ENCODE peak calls at places on chromosomes 2 and 18, in four cellular contexts. A, S, P and W are unnamed samples.

GRCh38 chr18:57984490-57985109 is 59.4 kb upstream of the NEDD4L start:
- DNase-seq in A (no peak), S (no peak), P (no peak), W (no peak)

GRCh38 chr18:7459851-7460774 is 107.0 kb upstream of the PTPRM start:
- DNase-seq in A (no peak), S (peak; percentile 11), P (no peak), W (no peak)

GRCh38 chr2:73859721-73860586 is 31.2 kb downstream of the STAMBP start:
- DNase-seq in A (no peak), S (no peak), P (no peak), W (no peak)

GRCh38 chr2:201908901-201909300 is 102.6 kb downstream of the CDK15 start:
- DNase-seq in A (no peak), S (no peak), P (no peak), W (no peak)

GRCh38 chr2:204453730-204454167 is 91.5 kb upstream of the PARD3B start:
- DNase-seq in A (no peak), S (peak; percentile 37), P (no peak), W (peak; percentile 17)

GRCh38 chr2:10387033-10387432 is 61.1 kb downstream of the ODC1 start:
- DNase-seq in A (no peak), S (no peak), P (no peak), W (no peak)

GRCh38 chr2:181594322-181594721 is 62.6 kb downstream of the CERKL start:
- DNase-seq in A (no peak), S (no peak), P (no peak), W (no peak)

GRCh38 chr2:69192176-69192945 is 179.4 kb downstream of the ANTXR1 start:
- DNase-seq in A (no peak), S (peak; percentile 65), P (no peak), W (no peak)

GRCh38 chr18:55878224-55878623 is 290.2 kb upstream of the TCF4 start:
- DNase-seq in A (no peak), S (no peak), P (no peak), W (no peak)

GRCh38 chr18:50083708-50084107 is 111.2 kb downstream of the MYO5B start:
- DNase-seq in A (no peak), S (no peak), P (no peak), W (no peak)

GRCh38 chr2:8437228-8437948 is 244.5 kb upstream of the ID2 start:
- DNase-seq in A (no peak), S (no peak), P (no peak), W (no peak)

GRCh38 chr18:56702946-56703345 is 51.8 kb downstream of the WDR7 start:
- DNase-seq in A (peak; percentile 3), S (peak; percentile 65), P (no peak), W (no peak)

GRCh38 chr2:217248312-217248935 is 388.6 kb upstream of the TNP1 start:
- DNase-seq in A (no peak), S (peak; percentile 14), P (no peak), W (no peak)

GRCh38 chr2:182023235-182023634 is 37.6 kb downstream of the PPP1R1C start:
- DNase-seq in A (no peak), S (no peak), P (no peak), W (no peak)

GRCh38 chr18:8800041-8800441 is 94.7 kb downstream of the MTCL1 start:
- DNase-seq in A (no peak), S (peak; percentile 20), P (no peak), W (no peak)

GRCh38 chr18:28735731-28736130 is 558.8 kb upstream of the CDH2 start:
- DNase-seq in A (no peak), S (no peak), P (no peak), W (no peak)

GRCh38 chr2:43121915-43122314 is 104.5 kb downstream of the ZFP36L2 start:
- DNase-seq in A (no peak), S (no peak), P (no peak), W (no peak)

GRCh38 chr2:178943745-178944144 is 106.2 kb downstream of the CCDC141 start:
- DNase-seq in A (no peak), S (no peak), P (no peak), W (no peak)

GRCh38 chr2:33395660-33396249 is 80.7 kb upstream of the RASGRP3 start:
- DNase-seq in A (no peak), S (peak; percentile 62), P (no peak), W (peak; percentile 32)

GRCh38 chr2:102051659-102052366 is 60.1 kb downstream of the IL1R2 start:
- DNase-seq in A (no peak), S (no peak), P (no peak), W (no peak)

GRCh38 chr2:135066710-135067109 is 14.6 kb downstream of the RAB3GAP1 start:
- DNase-seq in A (no peak), S (no peak), P (no peak), W (no peak)

GRCh38 chr2:130826821-130827501 is 9.8 kb upstream of the ARHGEF4 start:
- DNase-seq in A (no peak), S (no peak), P (no peak), W (no peak)

GRCh38 chr2:215879977-215880940 is 133.1 kb downstream of the MREG start:
- DNase-seq in A (no peak), S (no peak), P (no peak), W (no peak)

GRCh38 chr18:62370386-62370785 is 45.3 kb downstream of the TNFRSF11A start:
- DNase-seq in A (no peak), S (no peak), P (no peak), W (no peak)

GRCh38 chr2:161044095-161044874 is 115.9 kb upstream of the TANK start:
- DNase-seq in A (no peak), S (no peak), P (no peak), W (no peak)

GRCh38 chr2:100733344-100734187 is 86.4 kb upstream of the NPAS2 start:
- DNase-seq in A (no peak), S (peak; percentile 25), P (no peak), W (peak; percentile 81)

GRCh38 chr2:26720322-26721166 is 28.0 kb downstream of the KCNK3 start:
- DNase-seq in A (no peak), S (no peak), P (no peak), W (peak; percentile 99)

GRCh38 chr2:237410949-237411635 is 2.9 kb downstream of the COL6A3 start:
- DNase-seq in A (no peak), S (no peak), P (no peak), W (no peak)

GRCh38 chr2:168583710-168584521 is 127.8 kb downstream of the CERS6 start:
- DNase-seq in A (no peak), S (no peak), P (no peak), W (peak; percentile 68)

GRCh38 chr2:95039410-95039809 is 13.9 kb downstream of the MAL start:
- DNase-seq in A (no peak), S (no peak), P (no peak), W (no peak)

GRCh38 chr2:19753314-19753713 is 148.5 kb downstream of the TTC32 start:
- DNase-seq in A (no peak), S (no peak), P (no peak), W (no peak)

GRCh38 chr18:3451166-3451988 is 1.4 kb downstream of the TGIF1 start:
- DNase-seq in A (no peak), S (peak; percentile 89), P (peak; percentile 75), W (peak; percentile 95)

GRCh38 chr18:70453058-70453775 is 164.4 kb downstream of the SOCS6 start:
- DNase-seq in A (no peak), S (no peak), P (no peak), W (no peak)

GRCh38 chr2:158799181-158799580 is 4.1 kb downstream of the DAPL1 start:
- DNase-seq in A (no peak), S (no peak), P (no peak), W (no peak)

GRCh38 chr18:76209597-76209996 is 285.4 kb downstream of the ZNF516 start:
- DNase-seq in A (no peak), S (no peak), P (no peak), W (no peak)

GRCh38 chr2:126882736-126883660 is 15.7 kb upstream of the TEX51 start:
- DNase-seq in A (no peak), S (no peak), P (no peak), W (no peak)

GRCh38 chr2:129872438-129872837 is 107.0 kb upstream of the RAB6C start:
- DNase-seq in A (no peak), S (no peak), P (no peak), W (no peak)

GRCh38 chr2:54558188-54558975 is 102.3 kb downstream of the SPTBN1 start:
- DNase-seq in A (peak; percentile 79), S (peak; percentile 90), P (peak; percentile 56), W (peak; percentile 75)
- H3K4me1 ChIP-seq in A (peaks cover 2% of the 10 kb centered on the region), S (peaks cover 37% of the 10 kb centered on the region), P (peaks cover 36% of the 10 kb centered on the region), W (peaks cover 35% of the 10 kb centered on the region)

GRCh38 chr18:21071071-21071470 is 40.5 kb downstream of the ROCK1 start:
- DNase-seq in A (no peak), S (no peak), P (no peak), W (no peak)
- H3K4me1 ChIP-seq in A (no peaks in the 10 kb centered on the region), S (no peaks in the 10 kb centered on the region), P (peaks cover 36% of the 10 kb centered on the region), W (peaks cover 40% of the 10 kb centered on the region)

DNA sequence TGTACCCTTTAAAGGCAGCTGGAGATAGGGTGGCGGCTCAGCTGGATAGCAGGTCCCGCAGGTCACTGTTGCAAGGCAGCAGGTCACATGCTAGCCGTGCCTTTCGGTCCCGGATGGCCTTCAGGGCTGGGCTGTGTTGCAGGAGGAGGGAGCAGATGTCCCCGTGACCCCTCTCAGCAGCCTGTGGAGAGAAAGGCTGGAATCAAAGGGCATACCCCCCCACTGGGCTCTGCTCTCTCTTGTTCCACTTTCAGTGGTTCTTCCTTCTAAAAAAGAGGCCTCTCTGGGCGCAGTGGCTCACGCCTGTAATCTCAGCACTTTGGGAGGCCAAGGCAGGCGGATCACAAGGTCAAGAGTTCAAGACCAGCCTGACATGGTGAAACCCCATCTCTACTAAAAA is 4.4 kb upstream of the ANKRD23 start:
- DNase-seq in A (no peak), S (no peak), P (no peak), W (peak; percentile 89)
- H3K4me1 ChIP-seq in A (peaks cover 2% of the 10 kb centered on the region), S (no peaks in the 10 kb centered on the region), P (no peaks in the 10 kb centered on the region), W (peaks cover 5% of the 10 kb centered on the region)

GRCh38 chr2:239339726-239340654 is 60.8 kb downstream of the HDAC4 start:
- DNase-seq in A (no peak), S (no peak), P (no peak), W (no peak)

GRCh38 chr2:239337122-239337876 is 63.5 kb downstream of the HDAC4 start:
- DNase-seq in A (no peak), S (no peak), P (no peak), W (no peak)

GRCh38 chr2:239341146-239341732 is 59.6 kb downstream of the HDAC4 start:
- DNase-seq in A (no peak), S (no peak), P (no peak), W (no peak)

GRCh38 chr2:239339241-239339640 is 61.6 kb downstream of the HDAC4 start:
- DNase-seq in A (no peak), S (no peak), P (no peak), W (no peak)

DNA sequence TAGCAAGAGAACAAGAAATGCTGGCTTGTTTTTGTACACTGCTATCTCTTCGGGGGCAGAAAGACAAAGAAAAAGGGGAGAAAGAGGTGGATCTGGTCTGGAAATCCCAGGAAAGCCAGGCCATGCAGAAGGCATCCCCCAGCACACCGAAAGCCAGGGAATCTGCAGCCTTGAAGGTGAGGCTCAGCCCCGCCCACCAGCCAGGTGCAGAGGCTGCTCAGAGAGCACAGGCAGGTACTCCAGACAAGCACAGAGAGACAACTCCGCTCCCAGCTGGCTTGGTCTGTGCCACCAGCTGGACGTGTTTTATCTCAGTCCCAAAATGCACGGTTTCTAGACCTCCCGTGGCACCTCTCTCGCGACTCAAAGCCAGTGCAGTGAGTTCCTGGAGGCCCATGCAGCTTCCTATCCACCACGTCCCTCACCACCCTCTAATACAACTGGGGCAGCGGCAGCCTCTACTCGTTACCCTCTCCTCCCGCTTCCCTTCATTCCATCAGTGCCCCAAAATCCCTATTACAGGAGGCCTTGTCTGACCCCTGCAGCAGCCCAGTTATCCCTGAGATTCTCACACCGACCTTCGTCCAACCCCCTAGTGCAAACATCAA is 62.8 kb downstream of the HDAC4 start:
- DNase-seq in A (no peak), S (peak; percentile 63), P (no peak), W (no peak)
- H3K4me1 ChIP-seq in A (no peaks in the 10 kb centered on the region), S (peaks cover 12% of the 10 kb centered on the region), P (peaks cover 18% of the 10 kb centered on the region), W (no peaks in the 10 kb centered on the region)

GRCh38 chr2:15582153-15582552 is 9.5 kb upstream of the DDX1 start:
- DNase-seq in A (no peak), S (no peak), P (no peak), W (no peak)
- H3K4me1 ChIP-seq in A (no peaks in the 10 kb centered on the region), S (no peaks in the 10 kb centered on the region), P (no peaks in the 10 kb centered on the region), W (no peaks in the 10 kb centered on the region)